ENCODE peak calls at places on chromosomes 12 and 14, in eight cellular contexts. One of them, this sample, is unnamed.

GRCh38 chr12:116389990-116390655 is 112.6 kb upstream of the MED13L start:
- DNase-seq in hepatic stellate cell: peak; percentile 81
- DNase-seq in T1000: peak; percentile 67
- DNase-seq in stimulated activated CD4-positive, alpha-beta T cell treated with anti-CD3 and anti-CD28 coated beads, Interleukin-4, amount 100 ng/mL, for 24 hours: no peak
- DNase-seq in NAMALWA: no peak
- DNase-seq in thoracic aorta: no peak
- DNase-seq in activated CD4-positive, alpha-beta T cell treated with anti-CD3 and anti-CD28 coated beads, Interleukin-2, amount 50 U/mL, for 24 hours: no peak
- DNase-seq in astrocyte of the cerebellum: peak; percentile 95
- DNase-seq in this sample: no peak

GRCh38 chr14:62053188-62053587 is 291.0 kb downstream of the SNAPC1 start:
- DNase-seq in stimulated activated CD4-positive, alpha-beta T cell treated with anti-CD3 and anti-CD28 coated beads, Interleukin-4, amount 100 ng/mL, for 24 hours: no peak
- DNase-seq in hepatic stellate cell: no peak
- DNase-seq in activated CD4-positive, alpha-beta T cell treated with anti-CD3 and anti-CD28 coated beads, Interleukin-2, amount 50 U/mL, for 24 hours: no peak
- DNase-seq in NAMALWA: no peak
- DNase-seq in astrocyte of the cerebellum: no peak
- DNase-seq in T1000: no peak
- DNase-seq in thoracic aorta: no peak
- DNase-seq in this sample: no peak

GRCh38 chr12:118536306-118536900 is 160.0 kb downstream of the SUDS3 start:
- DNase-seq in stimulated activated CD4-positive, alpha-beta T cell treated with anti-CD3 and anti-CD28 coated beads, Interleukin-4, amount 100 ng/mL, for 24 hours: no peak
- DNase-seq in astrocyte of the cerebellum: no peak
- DNase-seq in T1000: peak; percentile 65
- DNase-seq in thoracic aorta: no peak
- DNase-seq in NAMALWA: no peak
- DNase-seq in hepatic stellate cell: no peak
- DNase-seq in activated CD4-positive, alpha-beta T cell treated with anti-CD3 and anti-CD28 coated beads, Interleukin-2, amount 50 U/mL, for 24 hours: no peak
- DNase-seq in this sample: no peak

GRCh38 chr14:101226603-101227425 is 323.3 kb upstream of the RTL1 start:
- DNase-seq in astrocyte of the cerebellum: no peak
- DNase-seq in stimulated activated CD4-positive, alpha-beta T cell treated with anti-CD3 and anti-CD28 coated beads, Interleukin-4, amount 100 ng/mL, for 24 hours: no peak
- DNase-seq in thoracic aorta: no peak
- DNase-seq in T1000: no peak
- DNase-seq in activated CD4-positive, alpha-beta T cell treated with anti-CD3 and anti-CD28 coated beads, Interleukin-2, amount 50 U/mL, for 24 hours: no peak
- DNase-seq in NAMALWA: no peak
- DNase-seq in hepatic stellate cell: no peak
- DNase-seq in this sample: no peak

GRCh38 chr12:57089259-57090245 is 638 bp downstream of the NAB2 start:
- DNase-seq in thoracic aorta: no peak
- DNase-seq in activated CD4-positive, alpha-beta T cell treated with anti-CD3 and anti-CD28 coated beads, Interleukin-2, amount 50 U/mL, for 24 hours: no peak
- DNase-seq in NAMALWA: peak; percentile 52
- DNase-seq in astrocyte of the cerebellum: no peak
- DNase-seq in stimulated activated CD4-positive, alpha-beta T cell treated with anti-CD3 and anti-CD28 coated beads, Interleukin-4, amount 100 ng/mL, for 24 hours: peak; percentile 67
- DNase-seq in hepatic stellate cell: peak; percentile 65
- DNase-seq in T1000: peak; percentile 37
- DNase-seq in this sample: no peak

GRCh38 chr12:32252199-32253073 is 145.8 kb downstream of the BICD1 start:
- DNase-seq in NAMALWA: no peak
- DNase-seq in thoracic aorta: no peak
- DNase-seq in hepatic stellate cell: no peak
- DNase-seq in astrocyte of the cerebellum: no peak
- DNase-seq in stimulated activated CD4-positive, alpha-beta T cell treated with anti-CD3 and anti-CD28 coated beads, Interleukin-4, amount 100 ng/mL, for 24 hours: no peak
- DNase-seq in activated CD4-positive, alpha-beta T cell treated with anti-CD3 and anti-CD28 coated beads, Interleukin-2, amount 50 U/mL, for 24 hours: no peak
- DNase-seq in T1000: no peak
- DNase-seq in this sample: no peak

GRCh38 chr14:52032196-52032865 is 36.5 kb downstream of the NID2 start:
- DNase-seq in thoracic aorta: no peak
- DNase-seq in T1000: no peak
- DNase-seq in stimulated activated CD4-positive, alpha-beta T cell treated with anti-CD3 and anti-CD28 coated beads, Interleukin-4, amount 100 ng/mL, for 24 hours: no peak
- DNase-seq in activated CD4-positive, alpha-beta T cell treated with anti-CD3 and anti-CD28 coated beads, Interleukin-2, amount 50 U/mL, for 24 hours: no peak
- DNase-seq in NAMALWA: no peak
- DNase-seq in astrocyte of the cerebellum: peak; percentile 77
- DNase-seq in hepatic stellate cell: no peak
- DNase-seq in this sample: no peak

GRCh38 chr14:104387385-104388010 is 192.1 kb upstream of the C14orf180 start:
- DNase-seq in NAMALWA: no peak
- DNase-seq in activated CD4-positive, alpha-beta T cell treated with anti-CD3 and anti-CD28 coated beads, Interleukin-2, amount 50 U/mL, for 24 hours: no peak
- DNase-seq in hepatic stellate cell: no peak
- DNase-seq in stimulated activated CD4-positive, alpha-beta T cell treated with anti-CD3 and anti-CD28 coated beads, Interleukin-4, amount 100 ng/mL, for 24 hours: no peak
- DNase-seq in thoracic aorta: no peak
- DNase-seq in T1000: no peak
- DNase-seq in astrocyte of the cerebellum: no peak
- DNase-seq in this sample: no peak

GRCh38 chr12:132449565-132450390 is 40.2 kb upstream of the FBRSL1 start:
- DNase-seq in stimulated activated CD4-positive, alpha-beta T cell treated with anti-CD3 and anti-CD28 coated beads, Interleukin-4, amount 100 ng/mL, for 24 hours: no peak
- DNase-seq in NAMALWA: no peak
- DNase-seq in thoracic aorta: no peak
- DNase-seq in activated CD4-positive, alpha-beta T cell treated with anti-CD3 and anti-CD28 coated beads, Interleukin-2, amount 50 U/mL, for 24 hours: no peak
- DNase-seq in T1000: no peak
- DNase-seq in astrocyte of the cerebellum: no peak
- DNase-seq in hepatic stellate cell: no peak
- DNase-seq in this sample: no peak

GRCh38 chr14:100142073-100143040 is 17.1 kb downstream of the DEGS2 start:
- DNase-seq in NAMALWA: no peak
- DNase-seq in activated CD4-positive, alpha-beta T cell treated with anti-CD3 and anti-CD28 coated beads, Interleukin-2, amount 50 U/mL, for 24 hours: no peak
- DNase-seq in astrocyte of the cerebellum: no peak
- DNase-seq in stimulated activated CD4-positive, alpha-beta T cell treated with anti-CD3 and anti-CD28 coated beads, Interleukin-4, amount 100 ng/mL, for 24 hours: no peak
- DNase-seq in T1000: no peak
- DNase-seq in thoracic aorta: no peak
- DNase-seq in hepatic stellate cell: no peak
- DNase-seq in this sample: no peak

GRCh38 chr14:21987937-21988336 is 314.3 kb upstream of the OR4E1 start:
- DNase-seq in T1000: no peak
- DNase-seq in stimulated activated CD4-positive, alpha-beta T cell treated with anti-CD3 and anti-CD28 coated beads, Interleukin-4, amount 100 ng/mL, for 24 hours: peak; percentile 39
- DNase-seq in hepatic stellate cell: peak; percentile 12
- DNase-seq in NAMALWA: peak; percentile 59
- DNase-seq in thoracic aorta: no peak
- DNase-seq in astrocyte of the cerebellum: no peak
- DNase-seq in activated CD4-positive, alpha-beta T cell treated with anti-CD3 and anti-CD28 coated beads, Interleukin-2, amount 50 U/mL, for 24 hours: no peak
- DNase-seq in this sample: peak; percentile 33

GRCh38 chr14:68520637-68521556 is 272.0 kb downstream of the ZFP36L1 start:
- DNase-seq in NAMALWA: no peak
- DNase-seq in thoracic aorta: no peak
- DNase-seq in stimulated activated CD4-positive, alpha-beta T cell treated with anti-CD3 and anti-CD28 coated beads, Interleukin-4, amount 100 ng/mL, for 24 hours: no peak
- DNase-seq in T1000: no peak
- DNase-seq in astrocyte of the cerebellum: no peak
- DNase-seq in hepatic stellate cell: no peak
- DNase-seq in activated CD4-positive, alpha-beta T cell treated with anti-CD3 and anti-CD28 coated beads, Interleukin-2, amount 50 U/mL, for 24 hours: no peak
- DNase-seq in this sample: no peak

GRCh38 chr14:76769636-76770292 is 8.5 kb downstream of the VASH1 start:
- DNase-seq in thoracic aorta: no peak
- DNase-seq in stimulated activated CD4-positive, alpha-beta T cell treated with anti-CD3 and anti-CD28 coated beads, Interleukin-4, amount 100 ng/mL, for 24 hours: no peak
- DNase-seq in hepatic stellate cell: no peak
- DNase-seq in activated CD4-positive, alpha-beta T cell treated with anti-CD3 and anti-CD28 coated beads, Interleukin-2, amount 50 U/mL, for 24 hours: no peak
- DNase-seq in NAMALWA: no peak
- DNase-seq in astrocyte of the cerebellum: no peak
- DNase-seq in T1000: no peak
- DNase-seq in this sample: no peak

GRCh38 chr12:54565658-54566552 is 16.5 kb downstream of the PDE1B start:
- DNase-seq in stimulated activated CD4-positive, alpha-beta T cell treated with anti-CD3 and anti-CD28 coated beads, Interleukin-4, amount 100 ng/mL, for 24 hours: no peak
- DNase-seq in astrocyte of the cerebellum: no peak
- DNase-seq in NAMALWA: no peak
- DNase-seq in T1000: no peak
- DNase-seq in thoracic aorta: no peak
- DNase-seq in hepatic stellate cell: no peak
- DNase-seq in activated CD4-positive, alpha-beta T cell treated with anti-CD3 and anti-CD28 coated beads, Interleukin-2, amount 50 U/mL, for 24 hours: no peak
- DNase-seq in this sample: no peak

GRCh38 chr12:52119398-52120254 is 40.1 kb downstream of the SMIM41 start:
- DNase-seq in T1000: no peak
- DNase-seq in hepatic stellate cell: no peak
- DNase-seq in astrocyte of the cerebellum: no peak
- DNase-seq in stimulated activated CD4-positive, alpha-beta T cell treated with anti-CD3 and anti-CD28 coated beads, Interleukin-4, amount 100 ng/mL, for 24 hours: peak; percentile 30
- DNase-seq in thoracic aorta: no peak
- DNase-seq in NAMALWA: peak; percentile 79
- DNase-seq in activated CD4-positive, alpha-beta T cell treated with anti-CD3 and anti-CD28 coated beads, Interleukin-2, amount 50 U/mL, for 24 hours: no peak
- DNase-seq in this sample: no peak

GRCh38 chr14:100341301-100342031 is 18.3 kb downstream of the SLC25A47 start:
- DNase-seq in thoracic aorta: peak; percentile 24
- DNase-seq in NAMALWA: peak; percentile 48
- DNase-seq in activated CD4-positive, alpha-beta T cell treated with anti-CD3 and anti-CD28 coated beads, Interleukin-2, amount 50 U/mL, for 24 hours: no peak
- DNase-seq in T1000: no peak
- DNase-seq in stimulated activated CD4-positive, alpha-beta T cell treated with anti-CD3 and anti-CD28 coated beads, Interleukin-4, amount 100 ng/mL, for 24 hours: peak; percentile 36
- DNase-seq in hepatic stellate cell: peak; percentile 91
- DNase-seq in astrocyte of the cerebellum: peak; percentile 42
- DNase-seq in this sample: no peak

GRCh38 chr14:31320216-31320615 is 100.1 kb downstream of the HEATR5A start:
- DNase-seq in stimulated activated CD4-positive, alpha-beta T cell treated with anti-CD3 and anti-CD28 coated beads, Interleukin-4, amount 100 ng/mL, for 24 hours: no peak
- DNase-seq in thoracic aorta: no peak
- DNase-seq in hepatic stellate cell: no peak
- DNase-seq in astrocyte of the cerebellum: no peak
- DNase-seq in NAMALWA: no peak
- DNase-seq in activated CD4-positive, alpha-beta T cell treated with anti-CD3 and anti-CD28 coated beads, Interleukin-2, amount 50 U/mL, for 24 hours: no peak
- DNase-seq in T1000: no peak
- DNase-seq in this sample: no peak

GRCh38 chr12:116673713-116674112 is 64.2 kb downstream of the SPRING1 start:
- DNase-seq in thoracic aorta: no peak
- DNase-seq in stimulated activated CD4-positive, alpha-beta T cell treated with anti-CD3 and anti-CD28 coated beads, Interleukin-4, amount 100 ng/mL, for 24 hours: no peak
- DNase-seq in NAMALWA: no peak
- DNase-seq in astrocyte of the cerebellum: no peak
- DNase-seq in T1000: no peak
- DNase-seq in hepatic stellate cell: no peak
- DNase-seq in activated CD4-positive, alpha-beta T cell treated with anti-CD3 and anti-CD28 coated beads, Interleukin-2, amount 50 U/mL, for 24 hours: no peak
- DNase-seq in this sample: peak; percentile 4

GRCh38 chr12:121214855-121215745 is 5.2 kb downstream of the P2RX4 start:
- DNase-seq in stimulated activated CD4-positive, alpha-beta T cell treated with anti-CD3 and anti-CD28 coated beads, Interleukin-4, amount 100 ng/mL, for 24 hours: no peak
- DNase-seq in thoracic aorta: no peak
- DNase-seq in T1000: peak; percentile 28
- DNase-seq in hepatic stellate cell: peak; percentile 83
- DNase-seq in NAMALWA: no peak
- DNase-seq in astrocyte of the cerebellum: peak; percentile 61
- DNase-seq in activated CD4-positive, alpha-beta T cell treated with anti-CD3 and anti-CD28 coated beads, Interleukin-2, amount 50 U/mL, for 24 hours: no peak
- DNase-seq in this sample: peak; percentile 66

GRCh38 chr12:11651785-11652184 is 2.3 kb downstream of the ETV6 start:
- DNase-seq in activated CD4-positive, alpha-beta T cell treated with anti-CD3 and anti-CD28 coated beads, Interleukin-2, amount 50 U/mL, for 24 hours: no peak
- DNase-seq in thoracic aorta: no peak
- DNase-seq in hepatic stellate cell: no peak
- DNase-seq in astrocyte of the cerebellum: no peak
- DNase-seq in stimulated activated CD4-positive, alpha-beta T cell treated with anti-CD3 and anti-CD28 coated beads, Interleukin-4, amount 100 ng/mL, for 24 hours: no peak
- DNase-seq in NAMALWA: peak; percentile 60
- DNase-seq in T1000: no peak
- DNase-seq in this sample: no peak

GRCh38 chr14:22900088-22900799 is 17.2 kb downstream of the REM2 start:
- DNase-seq in hepatic stellate cell: peak; percentile 72
- DNase-seq in thoracic aorta: no peak
- DNase-seq in stimulated activated CD4-positive, alpha-beta T cell treated with anti-CD3 and anti-CD28 coated beads, Interleukin-4, amount 100 ng/mL, for 24 hours: peak; percentile 60
- DNase-seq in T1000: peak; percentile 4
- DNase-seq in NAMALWA: peak; percentile 87
- DNase-seq in astrocyte of the cerebellum: peak; percentile 59
- DNase-seq in activated CD4-positive, alpha-beta T cell treated with anti-CD3 and anti-CD28 coated beads, Interleukin-2, amount 50 U/mL, for 24 hours: no peak
- DNase-seq in this sample: peak; percentile 79

GRCh38 chr12:120367252-120367923 is 1.6 kb downstream of the MSI1 start:
- DNase-seq in hepatic stellate cell: no peak
- DNase-seq in T1000: no peak
- DNase-seq in activated CD4-positive, alpha-beta T cell treated with anti-CD3 and anti-CD28 coated beads, Interleukin-2, amount 50 U/mL, for 24 hours: no peak
- DNase-seq in NAMALWA: peak; percentile 22
- DNase-seq in astrocyte of the cerebellum: no peak
- DNase-seq in stimulated activated CD4-positive, alpha-beta T cell treated with anti-CD3 and anti-CD28 coated beads, Interleukin-4, amount 100 ng/mL, for 24 hours: no peak
- DNase-seq in thoracic aorta: no peak
- DNase-seq in this sample: no peak

GRCh38 chr12:66751432-66752113 is 72.7 kb upstream of the GRIP1 start:
- DNase-seq in NAMALWA: no peak
- DNase-seq in hepatic stellate cell: no peak
- DNase-seq in thoracic aorta: no peak
- DNase-seq in astrocyte of the cerebellum: no peak
- DNase-seq in activated CD4-positive, alpha-beta T cell treated with anti-CD3 and anti-CD28 coated beads, Interleukin-2, amount 50 U/mL, for 24 hours: no peak
- DNase-seq in T1000: no peak
- DNase-seq in stimulated activated CD4-positive, alpha-beta T cell treated with anti-CD3 and anti-CD28 coated beads, Interleukin-4, amount 100 ng/mL, for 24 hours: no peak
- DNase-seq in this sample: no peak

GRCh38 chr12:87141091-87141490 is 884.9 kb upstream of the MGAT4C start:
- DNase-seq in stimulated activated CD4-positive, alpha-beta T cell treated with anti-CD3 and anti-CD28 coated beads, Interleukin-4, amount 100 ng/mL, for 24 hours: no peak
- DNase-seq in astrocyte of the cerebellum: no peak
- DNase-seq in NAMALWA: no peak
- DNase-seq in hepatic stellate cell: no peak
- DNase-seq in activated CD4-positive, alpha-beta T cell treated with anti-CD3 and anti-CD28 coated beads, Interleukin-2, amount 50 U/mL, for 24 hours: no peak
- DNase-seq in thoracic aorta: no peak
- DNase-seq in T1000: no peak
- DNase-seq in this sample: no peak

GRCh38 chr14:76904100-76904739 is 78.0 kb downstream of the LRRC74A start:
- DNase-seq in stimulated activated CD4-positive, alpha-beta T cell treated with anti-CD3 and anti-CD28 coated beads, Interleukin-4, amount 100 ng/mL, for 24 hours: no peak
- DNase-seq in astrocyte of the cerebellum: peak; percentile 61
- DNase-seq in thoracic aorta: no peak
- DNase-seq in hepatic stellate cell: peak; percentile 81
- DNase-seq in NAMALWA: no peak
- DNase-seq in T1000: no peak
- DNase-seq in activated CD4-positive, alpha-beta T cell treated with anti-CD3 and anti-CD28 coated beads, Interleukin-2, amount 50 U/mL, for 24 hours: no peak
- DNase-seq in this sample: no peak

GRCh38 chr12:92400006-92400405 is 254.4 kb upstream of the BTG1 start:
- DNase-seq in astrocyte of the cerebellum: no peak
- DNase-seq in stimulated activated CD4-positive, alpha-beta T cell treated with anti-CD3 and anti-CD28 coated beads, Interleukin-4, amount 100 ng/mL, for 24 hours: no peak
- DNase-seq in hepatic stellate cell: no peak
- DNase-seq in T1000: no peak
- DNase-seq in activated CD4-positive, alpha-beta T cell treated with anti-CD3 and anti-CD28 coated beads, Interleukin-2, amount 50 U/mL, for 24 hours: no peak
- DNase-seq in NAMALWA: peak; percentile 11
- DNase-seq in thoracic aorta: no peak
- DNase-seq in this sample: no peak

This sample was measured in SW 1271.